ENCODE peak calls at places on chromosomes 5 and 9, in six cellular contexts. One of them, this sample, is unnamed.

GRCh38 chr9:87564111-87564510 is 66.4 kb downstream of the DAPK1 start:
- DNase-seq in HCT116: no peak
- DNase-seq in PC-3: no peak
- DNase-seq in neural progenitor cell: no peak
- DNase-seq in SK-N-SH: no peak
- DNase-seq in MM.1S: no peak
- DNase-seq in this sample: no peak

GRCh38 chr9:109730228-109730627 is 49.8 kb upstream of the PALM2AKAP2 start:
- DNase-seq in SK-N-SH: no peak
- DNase-seq in neural progenitor cell: no peak
- DNase-seq in MM.1S: no peak
- DNase-seq in PC-3: peak
- DNase-seq in HCT116: no peak
- DNase-seq in this sample: peak

GRCh38 chr5:68331202-68332108 is 115.9 kb downstream of the PIK3R1 start:
- DNase-seq in HCT116: no peak
- DNase-seq in SK-N-SH: no peak
- DNase-seq in MM.1S: no peak
- DNase-seq in neural progenitor cell: no peak
- DNase-seq in PC-3: no peak
- DNase-seq in this sample: peak

GRCh38 chr5:83528439-83528769 is 56.9 kb downstream of the VCAN start:
- DNase-seq in HCT116: no peak
- DNase-seq in PC-3: no peak
- DNase-seq in SK-N-SH: no peak
- DNase-seq in MM.1S: no peak
- DNase-seq in neural progenitor cell: no peak
- DNase-seq in this sample: no peak

GRCh38 chr5:26572486-26572885 is 465.9 kb downstream of the CDH9 start:
- DNase-seq in MM.1S: no peak
- DNase-seq in neural progenitor cell: no peak
- DNase-seq in HCT116: no peak
- DNase-seq in SK-N-SH: no peak
- DNase-seq in PC-3: peak
- DNase-seq in this sample: no peak

GRCh38 chr9:127971357-127972315 is 9.2 kb downstream of the EEIG1 start:
- DNase-seq in SK-N-SH: peak
- DNase-seq in MM.1S: peak
- DNase-seq in neural progenitor cell: peak
- DNase-seq in HCT116: no peak
- DNase-seq in PC-3: no peak
- DNase-seq in this sample: peak

GRCh38 chr5:119347574-119347973 is 8.2 kb upstream of the TNFAIP8 start:
- DNase-seq in PC-3: no peak
- DNase-seq in MM.1S: peak
- DNase-seq in neural progenitor cell: peak
- DNase-seq in HCT116: no peak
- DNase-seq in SK-N-SH: no peak
- DNase-seq in this sample: no peak

GRCh38 chr5:115930630-115931337 is 31.5 kb upstream of the LVRN start:
- DNase-seq in SK-N-SH: no peak
- DNase-seq in PC-3: no peak
- DNase-seq in neural progenitor cell: no peak
- DNase-seq in MM.1S: no peak
- DNase-seq in HCT116: no peak
- DNase-seq in this sample: no peak

GRCh38 chr5:180043381-180043780 is 28.2 kb downstream of the RNF130 start:
- DNase-seq in HCT116: no peak
- DNase-seq in MM.1S: no peak
- DNase-seq in PC-3: no peak
- DNase-seq in SK-N-SH: no peak
- DNase-seq in neural progenitor cell: no peak
- DNase-seq in this sample: no peak

GRCh38 chr9:125529589-125530515 is 177.2 kb downstream of the MAPKAP1 start:
- DNase-seq in SK-N-SH: no peak
- DNase-seq in HCT116: no peak
- DNase-seq in neural progenitor cell: no peak
- DNase-seq in MM.1S: no peak
- DNase-seq in PC-3: no peak
- DNase-seq in this sample: no peak

GRCh38 chr5:39225405-39226099 is 6.2 kb upstream of the FYB1 start:
- DNase-seq in neural progenitor cell: no peak
- DNase-seq in PC-3: no peak
- DNase-seq in SK-N-SH: no peak
- DNase-seq in HCT116: no peak
- DNase-seq in MM.1S: no peak
- DNase-seq in this sample: no peak

GRCh38 chr9:76926324-76926731 is 20.4 kb upstream of the PRUNE2 start:
- DNase-seq in MM.1S: no peak
- DNase-seq in PC-3: peak
- DNase-seq in neural progenitor cell: no peak
- DNase-seq in SK-N-SH: no peak
- DNase-seq in HCT116: no peak
- DNase-seq in this sample: peak

GRCh38 chr5:68730220-68731010 is 363.4 kb upstream of the SLC30A5 start:
- DNase-seq in PC-3: no peak
- DNase-seq in MM.1S: no peak
- DNase-seq in SK-N-SH: peak
- DNase-seq in neural progenitor cell: no peak
- DNase-seq in HCT116: no peak
- DNase-seq in this sample: peak

GRCh38 chr5:90932052-90932699 is 373.6 kb downstream of the ADGRV1 start:
- DNase-seq in PC-3: peak
- DNase-seq in HCT116: peak
- DNase-seq in MM.1S: peak
- DNase-seq in SK-N-SH: peak
- DNase-seq in neural progenitor cell: peak
- DNase-seq in this sample: peak

GRCh38 chr9:138098908-138099791 is 221.6 kb downstream of the CACNA1B start:
- DNase-seq in neural progenitor cell: no peak
- DNase-seq in MM.1S: no peak
- DNase-seq in SK-N-SH: peak
- DNase-seq in HCT116: no peak
- DNase-seq in PC-3: no peak
- DNase-seq in this sample: no peak

GRCh38 chr5:144142030-144142825 is 28.2 kb downstream of the YIPF5 start:
- DNase-seq in MM.1S: peak
- DNase-seq in SK-N-SH: peak
- DNase-seq in neural progenitor cell: peak
- DNase-seq in PC-3: peak
- DNase-seq in HCT116: peak
- DNase-seq in this sample: peak

GRCh38 chr5:108983456-108984092 is 235.9 kb downstream of the FER start:
- DNase-seq in HCT116: no peak
- DNase-seq in neural progenitor cell: no peak
- DNase-seq in PC-3: no peak
- DNase-seq in MM.1S: peak
- DNase-seq in SK-N-SH: no peak
- DNase-seq in this sample: peak

GRCh38 chr9:137411670-137412380 is 11.1 kb downstream of the EXD3 start:
- DNase-seq in PC-3: peak
- DNase-seq in neural progenitor cell: no peak
- DNase-seq in HCT116: peak
- DNase-seq in MM.1S: peak
- DNase-seq in SK-N-SH: no peak
- DNase-seq in this sample: peak

GRCh38 chr5:135426102-135427082 is 20.8 kb downstream of the DCANP1 start:
- DNase-seq in neural progenitor cell: peak
- DNase-seq in MM.1S: peak
- DNase-seq in HCT116: peak
- DNase-seq in SK-N-SH: peak
- DNase-seq in PC-3: peak
- DNase-seq in this sample: peak

GRCh38 chr5:11903121-11903613 is 1.1 kb downstream of the CTNND2 start:
- DNase-seq in MM.1S: peak
- DNase-seq in SK-N-SH: no peak
- DNase-seq in HCT116: no peak
- DNase-seq in neural progenitor cell: peak
- DNase-seq in PC-3: no peak
- DNase-seq in this sample: no peak

GRCh38 chr5:82952326-82952725 is 124.9 kb downstream of the TMEM167A start:
- DNase-seq in HCT116: no peak
- DNase-seq in PC-3: peak
- DNase-seq in neural progenitor cell: no peak
- DNase-seq in SK-N-SH: no peak
- DNase-seq in MM.1S: no peak
- DNase-seq in this sample: peak

GRCh38 chr5:73757421-73757820 is 131.4 kb downstream of the ARHGEF28 start:
- DNase-seq in HCT116: no peak
- DNase-seq in MM.1S: no peak
- DNase-seq in neural progenitor cell: no peak
- DNase-seq in SK-N-SH: peak
- DNase-seq in PC-3: peak
- DNase-seq in this sample: no peak

GRCh38 chr9:134412298-134412711 is 86.0 kb downstream of the RXRA start:
- DNase-seq in MM.1S: no peak
- DNase-seq in HCT116: no peak
- DNase-seq in neural progenitor cell: no peak
- DNase-seq in PC-3: no peak
- DNase-seq in SK-N-SH: no peak
- DNase-seq in this sample: no peak

GRCh38 chr5:88761269-88761880 is 121.6 kb downstream of the MEF2C start:
- DNase-seq in PC-3: peak
- DNase-seq in HCT116: no peak
- DNase-seq in MM.1S: no peak
- DNase-seq in SK-N-SH: no peak
- DNase-seq in neural progenitor cell: no peak
- DNase-seq in this sample: peak

GRCh38 chr5:94508421-94509148 is 109.8 kb downstream of the KIAA0825 start:
- DNase-seq in neural progenitor cell: no peak
- DNase-seq in PC-3: no peak
- DNase-seq in MM.1S: no peak
- DNase-seq in SK-N-SH: peak
- DNase-seq in HCT116: no peak
- DNase-seq in this sample: peak

GRCh38 chr5:94499806-94500205 is 118.6 kb downstream of the KIAA0825 start:
- DNase-seq in HCT116: no peak
- DNase-seq in SK-N-SH: no peak
- DNase-seq in MM.1S: no peak
- DNase-seq in neural progenitor cell: no peak
- DNase-seq in PC-3: no peak
- DNase-seq in this sample: no peak

GRCh38 chr5:94503677-94504076 is 114.7 kb downstream of the KIAA0825 start:
- DNase-seq in MM.1S: no peak
- DNase-seq in neural progenitor cell: no peak
- DNase-seq in SK-N-SH: no peak
- DNase-seq in HCT116: no peak
- DNase-seq in PC-3: no peak
- DNase-seq in this sample: no peak

GRCh38 chr5:94505327-94506080 is 112.9 kb downstream of the KIAA0825 start:
- DNase-seq in MM.1S: no peak
- DNase-seq in SK-N-SH: no peak
- DNase-seq in PC-3: no peak
- DNase-seq in HCT116: no peak
- DNase-seq in neural progenitor cell: no peak
- DNase-seq in this sample: peak
- H3K27ac ChIP-seq in MM.1S: no peak
- H3K27ac ChIP-seq in SK-N-SH: no peak
- H3K27ac ChIP-seq in PC-3: no peak
- H3K27ac ChIP-seq in HCT116: no peak
- H3K27ac ChIP-seq in neural progenitor cell: no peak
- H3K27ac ChIP-seq in this sample: peak

GRCh38 chr9:131216806-131217205 is 59.5 kb downstream of the FAM78A start:
- DNase-seq in SK-N-SH: no peak
- DNase-seq in neural progenitor cell: no peak
- DNase-seq in MM.1S: no peak
- DNase-seq in HCT116: no peak
- DNase-seq in PC-3: no peak
- DNase-seq in this sample: no peak
- H3K9ac ChIP-seq in SK-N-SH: no peak
- H3K9ac ChIP-seq in neural progenitor cell: no peak
- H3K9ac ChIP-seq in MM.1S: no peak
- H3K9ac ChIP-seq in HCT116: no peak
- H3K9ac ChIP-seq in PC-3: no peak
- H3K9ac ChIP-seq in this sample: no peak

DNA sequence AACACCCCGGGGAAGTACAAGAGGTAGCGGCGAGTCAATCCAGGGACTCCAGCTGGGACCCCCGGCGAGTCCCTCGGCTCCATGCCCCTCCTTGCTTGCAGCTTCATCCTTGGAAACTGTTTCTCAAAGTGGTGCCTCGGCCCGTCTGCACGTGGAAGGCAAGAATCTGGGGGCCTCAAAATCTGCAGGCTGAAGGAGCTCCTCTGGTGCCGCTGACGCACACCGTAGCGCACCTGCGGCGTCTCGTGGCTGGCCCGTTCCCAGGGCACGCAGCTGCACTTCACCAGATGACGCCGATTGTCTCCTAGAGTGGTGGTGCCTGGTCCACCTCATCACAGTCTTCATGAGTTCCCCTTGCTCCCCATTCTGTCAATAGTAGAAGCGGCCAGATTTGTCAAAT is 38.5 kb downstream of the GTF3C4 start:
- DNase-seq in MM.1S: no peak
- DNase-seq in SK-N-SH: no peak
- DNase-seq in neural progenitor cell: no peak
- DNase-seq in HCT116: no peak
- DNase-seq in PC-3: no peak
- DNase-seq in this sample: no peak
- TF ChIP-seq EZH2phosphoT487 in MM.1S: no peak
- TF ChIP-seq EZH2phosphoT487 in SK-N-SH: no peak
- TF ChIP-seq EZH2phosphoT487 in neural progenitor cell: no peak
- TF ChIP-seq EZH2phosphoT487 in HCT116: no peak
- TF ChIP-seq EZH2phosphoT487 in PC-3: no peak
- TF ChIP-seq EZH2phosphoT487 in this sample: no peak

GRCh38 chr5:112555691-112556090 is 136.6 kb upstream of the EPB41L4A start:
- DNase-seq in MM.1S: no peak
- DNase-seq in HCT116: no peak
- DNase-seq in SK-N-SH: no peak
- DNase-seq in neural progenitor cell: no peak
- DNase-seq in PC-3: peak
- DNase-seq in this sample: peak

GRCh38 chr5:112551437-112552018 is 132.5 kb upstream of the EPB41L4A start:
- DNase-seq in neural progenitor cell: peak
- DNase-seq in HCT116: peak
- DNase-seq in SK-N-SH: peak
- DNase-seq in PC-3: peak
- DNase-seq in MM.1S: peak
- DNase-seq in this sample: peak

GRCh38 chr5:112555197-112555596 is 136.1 kb upstream of the EPB41L4A start:
- DNase-seq in neural progenitor cell: no peak
- DNase-seq in HCT116: no peak
- DNase-seq in SK-N-SH: no peak
- DNase-seq in PC-3: no peak
- DNase-seq in MM.1S: no peak
- DNase-seq in this sample: no peak

GRCh38 chr5:112554089-112554977 is 135.3 kb upstream of the EPB41L4A start:
- DNase-seq in SK-N-SH: no peak
- DNase-seq in HCT116: no peak
- DNase-seq in PC-3: no peak
- DNase-seq in MM.1S: no peak
- DNase-seq in neural progenitor cell: no peak
- DNase-seq in this sample: peak

DNA sequence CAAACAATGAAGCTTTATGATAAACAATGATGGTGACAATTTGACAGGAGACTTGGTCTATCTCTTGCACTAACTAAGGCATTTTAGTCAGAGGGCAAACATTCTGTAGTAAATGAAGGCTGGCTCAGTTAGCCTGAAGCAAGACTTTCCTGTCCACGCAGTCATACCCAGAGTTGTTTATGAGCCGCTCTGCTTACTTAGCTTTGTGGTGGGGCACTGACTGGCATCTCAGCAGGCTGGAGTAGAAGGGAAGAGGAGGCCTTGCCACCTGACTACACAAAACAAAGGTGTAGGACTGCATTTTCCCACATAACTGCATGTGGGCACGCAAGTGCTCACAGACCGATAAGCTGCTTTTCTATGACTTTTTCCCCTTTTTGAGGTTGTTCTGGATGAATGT is 133.7 kb upstream of the EPB41L4A start:
- DNase-seq in HCT116: no peak
- DNase-seq in PC-3: peak
- DNase-seq in SK-N-SH: no peak
- DNase-seq in MM.1S: no peak
- DNase-seq in neural progenitor cell: no peak
- DNase-seq in this sample: no peak
- H3K27ac ChIP-seq in HCT116: no peak
- H3K27ac ChIP-seq in PC-3: peak
- H3K27ac ChIP-seq in SK-N-SH: no peak
- H3K27ac ChIP-seq in MM.1S: no peak
- H3K27ac ChIP-seq in neural progenitor cell: no peak
- H3K27ac ChIP-seq in this sample: no peak